ENCODE peak calls at places on chromosomes 3 and 15, in four cellular contexts. Y is Peyer's patch, T is spleen, R is K562. C is an unnamed sample.

GRCh38 chr15:69976366-69976994 is 121.2 kb downstream of the TLE3 start:
- DNase-seq in Y (no peak), T (no peak), R (peak), C (no peak)

GRCh38 chr3:106247902-106248684 is 379.3 kb upstream of the CBLB start:
- DNase-seq in Y (no peak), T (no peak), R (no peak), C (no peak)

GRCh38 chr15:47288794-47289193 is 428.5 kb upstream of the SEMA6D start:
- DNase-seq in Y (no peak), T (no peak), R (no peak), C (no peak)

GRCh38 chr15:39801641-39802309 is 19.1 kb upstream of the FSIP1 start:
- DNase-seq in Y (no peak), T (no peak), R (peak), C (no peak)

GRCh38 chr3:130820976-130821375 is 72.9 kb upstream of the ATP2C1 start:
- DNase-seq in Y (no peak), T (no peak), R (no peak), C (no peak)

GRCh38 chr15:35548435-35548834 is 2.5 kb upstream of the DPH6 start:
- DNase-seq in Y (no peak), T (no peak), R (no peak), C (no peak)

GRCh38 chr3:58353722-58354553 is 21.2 kb downstream of the PXK start:
- DNase-seq in Y (peak), T (no peak), R (no peak), C (no peak)

GRCh38 chr3:123562547-123562946 is 22.3 kb downstream of the HACD2 start:
- DNase-seq in Y (no peak), T (no peak), R (no peak), C (no peak)

GRCh38 chr15:60326824-60327654 is 70.7 kb downstream of the ANXA2 start:
- DNase-seq in Y (no peak), T (no peak), R (peak), C (no peak)

GRCh38 chr15:50698101-50698500 is 11.5 kb upstream of the TRPM7 start:
- DNase-seq in Y (no peak), T (no peak), R (no peak), C (no peak)

GRCh38 chr3:127147291-127147905 is 45.5 kb upstream of the PRR23E start:
- DNase-seq in Y (no peak), T (peak), R (no peak), C (no peak)

DNA sequence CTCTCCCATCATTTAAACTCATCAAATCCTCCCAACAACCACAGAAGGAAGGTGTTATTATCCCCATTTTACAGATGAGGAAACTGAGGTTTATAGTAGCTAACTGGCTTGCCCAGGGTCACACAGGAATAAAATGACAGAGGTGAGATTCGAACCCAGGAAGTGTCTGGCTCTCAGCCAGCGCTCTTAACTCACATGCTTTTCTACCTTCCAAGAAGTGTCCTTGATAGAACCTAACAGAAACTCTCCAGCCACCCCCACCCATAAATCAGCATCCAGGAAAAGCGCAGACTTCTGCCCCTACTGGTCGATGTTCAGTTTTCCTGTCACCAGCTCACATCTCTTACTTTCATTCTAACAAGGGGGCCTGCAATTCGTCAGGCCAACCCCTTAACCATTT is 51.7 kb downstream of the SPATA12 start:
- DNase-seq in Y (no peak), T (no peak), R (peak), C (no peak)
- TF ChIP-seq CTCF in Y (no peak), T (no peak), R (peak), C (no peak)

DNA sequence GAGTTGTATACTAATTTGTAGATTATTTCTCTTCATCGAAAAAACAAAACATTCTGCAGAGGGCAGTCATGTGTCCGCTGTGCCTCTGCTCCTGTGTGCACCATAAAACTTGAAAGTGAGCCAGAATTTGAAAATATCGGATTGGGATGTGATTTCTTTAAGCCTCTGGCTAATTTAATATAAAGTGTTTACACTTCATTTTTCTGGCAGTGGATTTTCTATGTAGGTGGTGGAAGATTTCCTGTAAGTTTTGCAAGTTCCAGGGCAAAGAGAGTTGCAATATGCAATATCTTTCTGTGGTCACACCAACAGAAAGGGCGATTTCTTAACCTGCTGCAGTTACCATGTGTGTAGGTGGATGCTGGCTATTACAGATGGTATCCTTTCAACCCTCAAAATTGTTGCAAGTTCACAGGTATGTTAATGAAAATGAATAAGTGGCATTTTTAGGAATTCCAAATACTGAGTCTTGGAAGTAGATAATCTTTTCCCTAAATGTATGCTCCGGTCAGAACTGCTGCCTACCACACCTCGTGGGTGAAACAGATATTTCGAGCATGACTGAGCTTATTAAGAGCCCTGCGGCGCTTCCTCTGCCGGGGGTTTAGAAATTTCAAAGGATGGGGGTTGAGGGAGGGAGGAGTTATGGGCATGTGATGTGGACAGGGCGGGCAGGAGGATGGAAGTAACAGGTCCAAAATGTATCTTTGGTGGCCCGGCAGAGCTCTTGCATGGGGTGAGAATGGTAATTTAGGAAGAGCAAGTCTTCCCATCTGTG is 134.0 kb downstream of the PGPEP1L start:
- DNase-seq in Y (no peak), T (peak), R (no peak), C (no peak)
- TF ChIP-seq POLR2A in Y (no peak), T (no peak), R (no peak), C (no peak)

GRCh38 chr3:122078235-122078935 is 23.2 kb downstream of the CD86 start:
- DNase-seq in Y (no peak), T (no peak), R (no peak), C (no peak)

GRCh38 chr3:122074621-122075265 is 19.6 kb downstream of the CD86 start:
- DNase-seq in Y (peak), T (peak), R (no peak), C (no peak)

GRCh38 chr3:122077293-122078234 is 22.4 kb downstream of the CD86 start:
- DNase-seq in Y (peak), T (no peak), R (no peak), C (no peak)

GRCh38 chr3:122079524-122079923 is 24.4 kb downstream of the CD86 start:
- DNase-seq in Y (no peak), T (no peak), R (no peak), C (no peak)

GRCh38 chr3:122076414-122077292 is 21.5 kb downstream of the CD86 start:
- DNase-seq in Y (no peak), T (no peak), R (no peak), C (no peak)
- H3K4me3 ChIP-seq in Y (no peak), T (no peak), R (no peak), C (no peak)

GRCh38 chr3:135078283-135078682 is 283.2 kb downstream of the EPHB1 start:
- DNase-seq in Y (no peak), T (no peak), R (no peak), C (no peak)
- TF ChIP-seq CTCF in Y (no peak), T (no peak), R (no peak), C (no peak)

GRCh38 chr3:7821858-7822257 is 679.8 kb upstream of the LMCD1 start:
- DNase-seq in Y (no peak), T (no peak), R (no peak), C (no peak)

GRCh38 chr3:7820969-7821368 is 680.7 kb upstream of the LMCD1 start:
- DNase-seq in Y (no peak), T (no peak), R (no peak), C (no peak)

GRCh38 chr3:7813412-7813811 is 688.2 kb upstream of the LMCD1 start:
- DNase-seq in Y (no peak), T (no peak), R (no peak), C (no peak)

DNA sequence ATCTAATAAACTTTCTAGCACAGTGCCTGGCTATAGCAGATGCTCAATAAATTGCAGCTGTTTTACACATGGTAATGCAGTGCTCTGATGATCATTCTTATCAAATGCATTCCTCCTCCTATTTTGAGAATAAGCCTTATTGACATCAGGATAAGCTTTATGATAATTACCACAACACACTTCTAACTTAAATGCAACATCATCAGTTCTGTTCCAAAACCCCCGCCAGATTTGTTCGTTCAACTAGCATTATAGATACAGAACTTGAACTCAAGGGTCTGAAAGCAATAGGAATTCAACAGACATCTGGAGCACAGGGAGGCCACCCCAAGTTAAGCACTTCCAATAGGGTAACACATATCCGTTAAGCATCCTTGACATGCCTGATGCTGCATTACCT is 684.4 kb upstream of the LMCD1 start:
- DNase-seq in Y (no peak), T (no peak), R (no peak), C (no peak)
- TF ChIP-seq POLR2A in Y (no peak), T (no peak), R (no peak), C (no peak)

GRCh38 chr3:90011596-90011995 is 904.2 kb downstream of the EPHA3 start:
- DNase-seq in Y (no peak), T (no peak), R (no peak), C (no peak)

GRCh38 chr3:90007786-90008499 is 900.5 kb downstream of the EPHA3 start:
- DNase-seq in Y (no peak), T (no peak), R (no peak), C (no peak)

GRCh38 chr3:90010341-90010740 is 902.9 kb downstream of the EPHA3 start:
- DNase-seq in Y (no peak), T (no peak), R (no peak), C (no peak)

GRCh38 chr3:90011996-90012395 is 904.6 kb downstream of the EPHA3 start:
- DNase-seq in Y (no peak), T (no peak), R (no peak), C (no peak)

GRCh38 chr3:90011136-90011535 is 903.7 kb downstream of the EPHA3 start:
- DNase-seq in Y (no peak), T (no peak), R (no peak), C (no peak)
- H3K4me3 ChIP-seq in Y (no peak), T (no peak), R (no peak), C (no peak)

DNA sequence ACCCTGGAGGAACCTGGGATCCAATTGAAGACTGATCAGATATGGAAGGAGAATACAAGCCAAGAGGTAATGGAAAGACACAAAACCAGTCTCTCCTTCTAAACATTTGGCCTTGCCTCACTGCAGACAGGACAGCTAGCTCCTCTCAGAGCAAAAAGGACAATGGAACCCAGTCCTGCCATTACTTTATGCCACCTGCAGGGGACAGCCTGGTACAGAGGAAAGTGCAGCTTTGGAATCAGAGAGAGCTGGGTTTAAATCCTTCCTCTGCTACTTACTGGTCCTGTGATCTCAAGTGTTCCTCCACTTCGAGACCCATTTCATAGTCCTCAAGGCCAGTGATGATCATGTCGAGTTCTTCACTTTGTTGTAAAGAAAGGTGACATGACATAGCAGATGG is 159.4 kb upstream of the SMAD3 start:
- DNase-seq in Y (no peak), T (no peak), R (no peak), C (no peak)
- TF ChIP-seq CTCF in Y (no peak), T (no peak), R (peak), C (no peak)

GRCh38 chr15:85312486-85312885 is 67.9 kb upstream of the AKAP13 start:
- DNase-seq in Y (no peak), T (no peak), R (no peak), C (no peak)
- TF ChIP-seq POLR2A in Y (no peak), T (no peak), R (no peak), C (no peak)

DNA sequence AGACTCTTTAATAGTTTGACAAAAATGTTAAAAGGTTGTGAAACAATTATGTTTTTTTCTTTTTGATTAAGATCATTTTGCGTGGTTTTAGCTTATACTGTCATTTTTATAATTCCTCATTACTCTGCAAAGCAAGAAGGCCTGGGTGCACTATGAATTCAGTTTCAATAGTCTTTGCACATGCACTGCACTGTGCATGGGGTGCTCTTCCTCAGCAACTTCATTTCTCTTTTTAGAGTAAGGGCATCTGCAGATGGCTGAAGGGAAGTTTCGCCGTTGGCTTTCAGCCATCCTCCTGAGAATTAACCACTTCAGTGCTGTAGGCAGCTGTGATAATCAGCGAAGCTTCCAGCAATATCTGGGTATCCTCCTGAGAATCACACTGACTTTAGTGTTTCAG is 284.8 kb downstream of the GBE1 start:
- DNase-seq in Y (no peak), T (no peak), R (no peak), C (no peak)
- H3K4me3 ChIP-seq in Y (no peak), T (no peak), R (no peak), C (no peak)

C was measured in vagina.